ENCODE peak calls at places on chromosomes 12 and 14, in nine cellular contexts. A, C, M, L, S, V, E, J and I are unnamed samples.

GRCh38 chr12:48296586-48297396 is 53.9 kb downstream of the ZNF641 start:
- DNase-seq in A (peak), C (peak), M (peak), L (peak), S (peak), V (peak), E (peak), J (peak), I (peak)

GRCh38 chr14:103144085-103144484 is 20.8 kb downstream of the TNFAIP2 start:
- DNase-seq in A (peak), C (no peak), M (no peak), L (no peak), S (peak), V (peak), E (no peak), J (no peak), I (no peak)

GRCh38 chr14:23093993-23094665 is 807 bp downstream of the ACIN1 start:
- DNase-seq in A (no peak), C (no peak), M (no peak), L (no peak), S (no peak), V (no peak), E (no peak), J (no peak), I (no peak)

GRCh38 chr12:55072093-55072492 is 52.3 kb downstream of the NEUROD4 start:
- DNase-seq in A (peak), C (peak), M (peak), L (peak), S (no peak), V (peak), E (no peak), J (peak), I (no peak)

GRCh38 chr12:101935769-101936741 is 58.7 kb downstream of the DRAM1 start:
- DNase-seq in A (peak), C (no peak), M (no peak), L (no peak), S (peak), V (peak), E (peak), J (no peak), I (no peak)

GRCh38 chr14:105014032-105014431 is 6.9 kb downstream of the CDCA4 start:
- DNase-seq in A (no peak), C (no peak), M (no peak), L (no peak), S (no peak), V (no peak), E (no peak), J (no peak), I (no peak)

GRCh38 chr12:123006977-123007376 is 26.5 kb downstream of the ARL6IP4 start:
- DNase-seq in A (peak), C (no peak), M (no peak), L (no peak), S (peak), V (no peak), E (no peak), J (no peak), I (no peak)

GRCh38 chr14:22485178-22485577 is 103.8 kb downstream of the DAD1 start:
- DNase-seq in A (peak), C (no peak), M (no peak), L (no peak), S (no peak), V (no peak), E (no peak), J (no peak), I (no peak)

GRCh38 chr14:89013098-89013504 is 188.7 kb downstream of the TTC8 start:
- DNase-seq in A (peak), C (peak), M (peak), L (peak), S (peak), V (peak), E (no peak), J (peak), I (peak)

GRCh38 chr12:29088611-29089219 is 60.4 kb upstream of the FAR2 start:
- DNase-seq in A (peak), C (no peak), M (no peak), L (no peak), S (peak), V (peak), E (no peak), J (no peak), I (no peak)

GRCh38 chr12:116910645-116911449 is at the start of gene FBXW8:
- DNase-seq in A (peak), C (peak), M (peak), L (peak), S (peak), V (peak), E (peak), J (peak), I (peak)

GRCh38 chr12:50239355-50239891 is 43.9 kb downstream of the LIMA1 start:
- DNase-seq in A (no peak), C (no peak), M (no peak), L (no peak), S (no peak), V (no peak), E (no peak), J (no peak), I (no peak)

GRCh38 chr12:50240096-50240791 is 43.1 kb downstream of the LIMA1 start:
- DNase-seq in A (no peak), C (no peak), M (no peak), L (no peak), S (no peak), V (no peak), E (no peak), J (no peak), I (no peak)

GRCh38 chr12:50242751-50243191 is 40.5 kb downstream of the LIMA1 start:
- DNase-seq in A (peak), C (no peak), M (no peak), L (no peak), S (peak), V (peak), E (no peak), J (no peak), I (no peak)

GRCh38 chr12:50241178-50241577 is 42.1 kb downstream of the LIMA1 start:
- DNase-seq in A (peak), C (no peak), M (no peak), L (no peak), S (peak), V (no peak), E (no peak), J (no peak), I (no peak)

DNA sequence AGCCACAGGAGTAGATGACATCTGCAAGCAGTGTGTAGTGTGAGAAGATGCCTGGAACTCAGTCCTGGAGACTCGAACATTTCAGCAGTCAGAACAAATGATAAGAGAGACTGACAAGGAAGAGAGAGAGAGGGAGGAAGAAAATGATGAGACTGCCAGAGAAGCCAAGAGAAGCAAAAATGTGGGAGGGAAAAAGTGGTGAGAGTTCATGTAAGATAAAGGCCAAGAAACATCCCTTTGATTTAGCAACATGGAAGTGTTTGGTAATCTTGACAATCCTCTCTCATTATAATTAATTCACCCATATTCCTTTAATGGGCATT is 42.6 kb downstream of the LIMA1 start:
- DNase-seq in A (peak), C (no peak), M (no peak), L (no peak), S (no peak), V (no peak), E (no peak), J (no peak), I (no peak)
- H3K4me3 ChIP-seq in A (no peak), C (no peak), M (no peak), L (no peak), S (no peak), V (no peak), E (no peak), J (no peak), I (no peak)

GRCh38 chr14:68199465-68200145 is 380.0 kb downstream of the RAD51B start:
- DNase-seq in A (peak), C (peak), M (no peak), L (peak), S (no peak), V (peak), E (peak), J (peak), I (no peak)
- TF ChIP-seq CTCF in A (peak), C (peak), M (no peak), L (no peak), S (no peak), V (peak), E (no peak), J (no peak), I (no peak)

GRCh38 chr14:59363545-59364226 is 101.5 kb downstream of the GPR135 start:
- DNase-seq in A (peak), C (no peak), M (no peak), L (no peak), S (peak), V (peak), E (no peak), J (no peak), I (no peak)
- H3K4me3 ChIP-seq in A (peak), C (no peak), M (no peak), L (no peak), S (no peak), V (peak), E (no peak), J (no peak), I (no peak)

GRCh38 chr12:96208801-96209534 is 14.8 kb downstream of the ELK3 start:
- DNase-seq in A (peak), C (no peak), M (no peak), L (no peak), S (no peak), V (no peak), E (no peak), J (no peak), I (no peak)
- TF ChIP-seq CTCF in A (no peak), C (peak), M (no peak), L (no peak), S (peak), V (no peak), E (no peak), J (peak), I (no peak)

DNA sequence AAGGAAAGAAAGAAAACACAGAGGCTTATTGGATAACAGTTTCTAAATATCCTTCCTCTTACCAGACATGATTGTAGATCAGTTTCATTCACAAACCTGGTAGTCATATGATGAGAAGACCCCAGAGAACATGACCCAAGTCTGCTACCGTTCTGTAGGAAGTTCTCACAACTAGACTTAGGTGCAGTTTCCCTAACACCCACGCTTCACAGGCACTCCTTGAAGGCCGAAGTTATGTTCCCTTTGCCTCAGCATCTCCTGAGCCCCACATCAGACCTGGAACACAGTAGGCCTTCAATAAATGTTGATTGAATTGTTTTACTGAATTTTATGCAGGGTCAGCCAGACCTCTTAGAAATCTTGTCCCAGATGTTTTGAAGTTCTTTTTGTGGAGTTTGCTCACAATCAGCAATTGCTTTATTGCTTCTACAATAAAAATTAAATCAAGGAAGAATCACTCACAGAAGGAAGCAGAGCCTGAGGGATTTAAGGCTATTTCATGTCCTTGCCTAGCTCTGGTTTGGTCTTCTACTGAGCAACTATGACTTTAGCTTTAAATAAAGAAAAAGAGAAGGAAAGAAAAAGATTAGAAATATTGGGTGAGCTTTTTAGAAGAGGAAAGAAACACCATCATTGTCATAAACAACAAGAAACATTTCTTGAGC is 138.6 kb upstream of the MDM1 start:
- DNase-seq in A (no peak), C (no peak), M (no peak), L (no peak), S (no peak), V (no peak), E (no peak), J (no peak), I (no peak)
- H3K4me3 ChIP-seq in A (no peak), C (no peak), M (no peak), L (no peak), S (no peak), V (no peak), E (no peak), J (no peak), I (no peak)